ENCODE peak calls at places on chromosomes 16 and 17, in eight cellular contexts. A is type B pancreatic cell, R is GM12865, O is cardiac muscle cell, I is AG09309, W is foreskin fibroblast, L is fibroblast of pulmonary artery, J is IMR-90. K is an unnamed sample.

GRCh38 chr17:49638818-49639217 is 39.1 kb downstream of the SPOP start:
- DNase-seq in A (no peak), W (no peak), J (no peak), R (no peak), L (no peak), I (no peak), O (no peak), K (no peak)

GRCh38 chr16:55240933-55241332 is 83.1 kb upstream of the IRX6 start:
- DNase-seq in I (no peak), A (no peak), W (no peak), R (no peak), O (no peak), J (no peak), L (no peak), K (no peak)

GRCh38 chr17:82372591-82373452 is 1.3 kb downstream of the UTS2R start:
- DNase-seq in A (no peak), J (no peak), I (no peak), W (no peak), O (no peak), R (no peak), L (no peak), K (no peak)

GRCh38 chr17:76968707-76969597 is 100.7 kb downstream of the MGAT5B start:
- DNase-seq in O (peak; percentile 89), L (no peak), J (no peak), W (peak; percentile 24), R (peak; percentile 48), I (no peak), A (no peak), K (no peak)

GRCh38 chr16:29857133-29857760 is 5.8 kb downstream of the CDIPT start:
- DNase-seq in W (peak; percentile 90), J (peak; percentile 46), R (no peak), I (peak; percentile 90), A (no peak), L (peak; percentile 13), O (no peak), K (peak; percentile 95)

GRCh38 chr17:1110524-1110843 is 69.3 kb downstream of the ABR start:
- DNase-seq in R (no peak), W (no peak), I (no peak), O (no peak), J (no peak), L (no peak), A (no peak), K (no peak)

GRCh38 chr16:66899945-66900688 is 18.6 kb downstream of the CDH16 start:
- DNase-seq in I (no peak), W (peak; percentile 88), O (peak; percentile 89), J (peak; percentile 79), L (peak; percentile 78), R (no peak), A (no peak), K (peak; percentile 51)

GRCh38 chr16:9047689-9048301 is 43.6 kb upstream of the HAPSTR1 start:
- DNase-seq in J (peak; percentile 99), I (peak; percentile 99), A (no peak), R (peak; percentile 74), L (peak; percentile 99), W (peak; percentile 99), O (peak; percentile 47), K (peak; percentile 100)

GRCh38 chr17:64472564-64472963 is 23.6 kb downstream of the MILR1 start:
- DNase-seq in W (no peak), I (no peak), L (no peak), O (no peak), J (no peak), R (no peak), A (no peak), K (no peak)

GRCh38 chr17:74736423-74737298 is at the start of gene RAB37:
- DNase-seq in W (peak; percentile 70), J (no peak), R (peak; percentile 59), L (no peak), A (no peak), I (no peak), O (peak; percentile 38), K (no peak)

GRCh38 chr16:66247516-66248089 is 118.9 kb upstream of the CDH5 start:
- DNase-seq in L (peak; percentile 75), O (no peak), J (peak; percentile 71), A (no peak), W (peak; percentile 72), I (no peak), R (no peak), K (no peak)

GRCh38 chr16:66469932-66470546 is 42.9 kb downstream of the BEAN1 start:
- DNase-seq in W (no peak), I (no peak), O (no peak), J (no peak), L (no peak), R (no peak), A (no peak), K (no peak)

GRCh38 chr17:76369804-76370203 is 14.6 kb upstream of the SPHK1 start:
- DNase-seq in R (no peak), I (no peak), W (no peak), J (no peak), O (peak; percentile 42), A (no peak), L (no peak), K (no peak)

GRCh38 chr17:1001640-1002411 is 4.9 kb downstream of the TIMM22 start:
- DNase-seq in J (peak; percentile 75), O (no peak), W (peak; percentile 82), A (no peak), I (no peak), L (peak; percentile 49), R (no peak), K (peak; percentile 72)

GRCh38 chr17:36665417-36665816 is 64.0 kb downstream of the MRM1 start:
- DNase-seq in J (no peak), W (no peak), A (no peak), O (no peak), R (no peak), L (no peak), I (no peak), K (no peak)

GRCh38 chr16:50711862-50712567 is 18.6 kb downstream of the NOD2 start:
- DNase-seq in W (no peak), A (no peak), J (no peak), L (no peak), R (no peak), O (no peak), I (no peak), K (no peak)

GRCh38 chr17:81859906-81860755 is at the start of gene P4HB:
- DNase-seq in R (peak; percentile 35), I (no peak), J (no peak), O (no peak), A (no peak), W (peak; percentile 36), L (no peak), K (no peak)

GRCh38 chr16:27199747-27200146 is 3.6 kb upstream of the KDM8 start:
- DNase-seq in I (no peak), O (no peak), L (no peak), R (peak; percentile 87), W (no peak), J (no peak), A (no peak), K (peak; percentile 78)

GRCh38 chr16:64983983-64984382 is 137.9 kb downstream of the CDH11 start:
- DNase-seq in L (peak; percentile 90), O (peak; percentile 87), I (peak; percentile 57), W (peak; percentile 84), A (no peak), R (peak; percentile 6), J (peak; percentile 89), K (peak; percentile 75)

GRCh38 chr17:61139219-61139618 is 260.4 kb upstream of the TBX2 start:
- DNase-seq in J (peak; percentile 88), L (peak; percentile 66), I (no peak), O (no peak), R (peak; percentile 80), W (peak; percentile 78), A (no peak), K (peak; percentile 86)

GRCh38 chr16:1124795-1125194 is 28.1 kb upstream of the CACNA1H start:
- DNase-seq in J (no peak), L (no peak), I (no peak), W (no peak), O (no peak), A (no peak), R (no peak), K (no peak)

GRCh38 chr16:50616883-50617629 is 64.1 kb downstream of the SNX20 start:
- DNase-seq in L (no peak), A (no peak), R (no peak), J (no peak), I (no peak), O (peak; percentile 39), W (no peak), K (peak; percentile 25)

GRCh38 chr16:89326721-89327120 is 109.2 kb downstream of the ZNF778 start:
- DNase-seq in A (no peak), J (no peak), R (no peak), W (no peak), I (no peak), O (no peak), L (no peak), K (no peak)

DNA sequence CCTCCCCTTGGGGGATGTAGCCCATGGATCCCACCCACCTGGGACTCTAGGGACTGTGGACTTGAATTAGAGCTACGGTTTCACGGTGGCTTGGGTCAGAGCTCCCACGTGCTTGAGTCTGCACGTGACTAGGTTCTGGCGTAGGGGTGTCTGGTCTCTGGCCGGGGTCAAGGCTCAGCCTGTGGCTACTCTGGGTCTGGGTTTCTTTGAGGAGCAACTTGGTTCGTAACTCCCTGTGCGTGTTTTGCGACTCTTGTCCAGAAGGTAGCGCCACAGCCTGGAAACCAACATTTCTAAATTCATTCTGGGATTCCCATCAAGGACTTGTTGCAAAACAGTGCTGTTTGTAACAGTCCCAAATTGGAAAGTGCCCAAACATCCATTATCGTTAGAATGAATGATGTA is 462 bp upstream of the GGT6 start:
- DNase-seq in L (peak; percentile 72), J (no peak), R (no peak), W (peak; percentile 43), I (no peak), A (no peak), O (peak; percentile 36), K (peak; percentile 20)
- TF ChIP-seq CTCF in L (peak; percentile 41), J (peak; percentile 20), R (no peak), W (no peak), I (no peak), A (peak; percentile 33), O (peak; percentile 33), K (no peak)

DNA sequence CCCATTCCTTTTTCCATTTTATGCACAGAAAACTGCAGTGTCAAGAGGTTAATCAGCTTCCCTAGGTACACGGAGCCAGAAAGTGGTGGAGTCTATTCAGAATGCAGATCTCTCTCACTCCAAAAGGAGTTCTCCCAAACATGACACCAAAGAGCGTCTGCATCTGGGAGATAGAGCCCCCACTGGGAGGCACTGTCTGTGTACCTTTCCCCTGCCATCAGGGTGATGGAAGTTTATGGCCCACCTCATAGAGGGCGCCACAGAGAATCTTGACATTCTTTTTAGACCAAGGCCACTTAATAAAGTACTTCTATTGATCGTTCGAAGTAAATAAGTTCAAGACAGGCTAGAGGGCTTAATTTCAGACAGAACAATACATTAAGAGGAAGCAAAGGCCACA is 493.7 kb upstream of the ERCC4 start:
- DNase-seq in R (peak; percentile 45), J (no peak), A (no peak), I (no peak), O (no peak), L (no peak), W (no peak), K (no peak)
- TF ChIP-seq CTCF in R (peak; percentile 4), J (no peak), A (peak; percentile 23), I (no peak), O (no peak), L (no peak), W (no peak), K (no peak)

GRCh38 chr16:6725634-6726331 is 606.9 kb upstream of the RBFOX1 start:
- DNase-seq in R (no peak), A (no peak), I (no peak), J (no peak), O (peak; percentile 13), L (no peak), W (no peak), K (no peak)
- TF ChIP-seq CTCF in R (no peak), A (peak; percentile 59), I (no peak), J (no peak), O (no peak), L (no peak), W (no peak), K (no peak)

GRCh38 chr16:49348408-49349176 is 25.0 kb upstream of the C16orf78 start:
- DNase-seq in A (no peak), I (no peak), R (peak; percentile 21), O (no peak), L (no peak), W (no peak), J (no peak), K (no peak)
- TF ChIP-seq CTCF in A (peak; percentile 13), I (no peak), R (peak; percentile 3), O (no peak), L (no peak), W (no peak), J (no peak), K (peak; percentile 1)

K was measured in AG10803.